ENCODE peak calls at places on chromosomes 12 and 14, in seven cellular contexts. C, G, I, Q, F, H and O are unnamed samples.

GRCh38 chr12:97312570-97313135 is 150.0 kb upstream of the RMST start:
- DNase-seq in C (no peak), G (no peak), I (no peak), Q (no peak), F (no peak), H (no peak), O (no peak)

GRCh38 chr14:105917933-105918436 is 391.6 kb downstream of the TMEM121 start:
- DNase-seq in C (no peak), G (no peak), I (peak), Q (peak), F (no peak), H (no peak), O (no peak)

GRCh38 chr14:77319416-77319815 is 1.3 kb downstream of the POMT2 start:
- DNase-seq in C (no peak), G (no peak), I (no peak), Q (no peak), F (no peak), H (no peak), O (no peak)

GRCh38 chr14:93133476-93133875 is 17.8 kb upstream of the ITPK1 start:
- DNase-seq in C (peak), G (no peak), I (no peak), Q (peak), F (peak), H (peak), O (no peak)

GRCh38 chr14:72045271-72045670 is 113.0 kb downstream of the RGS6 start:
- DNase-seq in C (no peak), G (no peak), I (no peak), Q (no peak), F (no peak), H (no peak), O (no peak)

GRCh38 chr12:26614217-26614616 is 218.8 kb downstream of the ITPR2 start:
- DNase-seq in C (peak), G (no peak), I (peak), Q (no peak), F (no peak), H (peak), O (peak)

GRCh38 chr12:122161682-122162081 is 12.3 kb downstream of the IL31 start:
- DNase-seq in C (no peak), G (no peak), I (peak), Q (no peak), F (no peak), H (no peak), O (peak)

GRCh38 chr12:93200291-93200917 is 177.3 kb upstream of the NUDT4 start:
- DNase-seq in C (peak), G (no peak), I (peak), Q (no peak), F (no peak), H (no peak), O (peak)

GRCh38 chr14:93716410-93717221 is 71.7 kb downstream of the PRIMA1 start:
- DNase-seq in C (no peak), G (no peak), I (no peak), Q (no peak), F (no peak), H (peak), O (no peak)

GRCh38 chr12:3463927-3464326 is 27.1 kb upstream of the PRMT8 start:
- DNase-seq in C (no peak), G (no peak), I (no peak), Q (no peak), F (no peak), H (no peak), O (no peak)

GRCh38 chr12:57005980-57006808 is at the start of gene ZBTB39:
- DNase-seq in C (peak), G (no peak), I (peak), Q (peak), F (no peak), H (peak), O (peak)

GRCh38 chr14:89660183-89660582 is 243.2 kb upstream of the FOXN3 start:
- DNase-seq in C (peak), G (no peak), I (no peak), Q (no peak), F (no peak), H (no peak), O (no peak)

GRCh38 chr12:64491718-64492117 is 39.8 kb downstream of the TBK1 start:
- DNase-seq in C (no peak), G (no peak), I (no peak), Q (no peak), F (no peak), H (no peak), O (no peak)

GRCh38 chr12:46504494-46504893 is 131.9 kb upstream of the SLC38A2 start:
- DNase-seq in C (no peak), G (no peak), I (no peak), Q (no peak), F (no peak), H (no peak), O (no peak)

GRCh38 chr12:3298603-3299002 is 192.4 kb upstream of the PRMT8 start:
- DNase-seq in C (no peak), G (no peak), I (no peak), Q (no peak), F (no peak), H (no peak), O (no peak)

GRCh38 chr12:91127751-91128150 is 16.5 kb upstream of the LUM start:
- DNase-seq in C (peak), G (no peak), I (no peak), Q (no peak), F (no peak), H (peak), O (no peak)

GRCh38 chr14:19974844-19975243 is 547 bp upstream of the OR4K15 start:
- DNase-seq in C (no peak), G (no peak), I (no peak), Q (no peak), F (no peak), H (no peak), O (peak)

GRCh38 chr14:106044949-106045596 is 518.7 kb downstream of the TMEM121 start:
- DNase-seq in C (peak), G (no peak), I (peak), Q (peak), F (no peak), H (peak), O (peak)

GRCh38 chr12:92745874-92746553 is 43.2 kb downstream of the PLEKHG7 start:
- DNase-seq in C (peak), G (no peak), I (no peak), Q (peak), F (peak), H (peak), O (no peak)

GRCh38 chr12:100326208-100326607 is 30.7 kb upstream of the SLC17A8 start:
- DNase-seq in C (no peak), G (no peak), I (no peak), Q (no peak), F (no peak), H (no peak), O (no peak)

GRCh38 chr12:118680361-118680963 is 300.9 kb upstream of the SRRM4 start:
- DNase-seq in C (no peak), G (no peak), I (no peak), Q (no peak), F (no peak), H (peak), O (no peak)

GRCh38 chr14:22748691-22749090 is 17.8 kb upstream of the OXA1L start:
- DNase-seq in C (no peak), G (no peak), I (peak), Q (no peak), F (no peak), H (no peak), O (no peak)

GRCh38 chr14:20440882-20441281 is 4.9 kb upstream of the KLHL33 start:
- DNase-seq in C (peak), G (no peak), I (no peak), Q (no peak), F (no peak), H (no peak), O (peak)

GRCh38 chr12:9363145-9363544 is 154.9 kb upstream of the PZP start:
- DNase-seq in C (no peak), G (no peak), I (peak), Q (no peak), F (no peak), H (no peak), O (peak)

GRCh38 chr12:87020071-87020470 is 763.9 kb upstream of the MGAT4C start:
- DNase-seq in C (no peak), G (no peak), I (no peak), Q (no peak), F (no peak), H (no peak), O (no peak)

GRCh38 chr12:11719678-11720099 is 70.2 kb downstream of the ETV6 start:
- DNase-seq in C (peak), G (no peak), I (no peak), Q (peak), F (no peak), H (no peak), O (peak)

GRCh38 chr12:27733052-27733656 is 22.5 kb downstream of the MRPS35 start:
- DNase-seq in C (peak), G (no peak), I (peak), Q (no peak), F (no peak), H (no peak), O (peak)

GRCh38 chr12:9253464-9253863 is 45.3 kb upstream of the PZP start:
- DNase-seq in C (no peak), G (no peak), I (no peak), Q (no peak), F (no peak), H (no peak), O (no peak)

GRCh38 chr12:102543494-102543893 is 63.1 kb upstream of the IGF1 start:
- DNase-seq in C (no peak), G (no peak), I (peak), Q (no peak), F (no peak), H (no peak), O (peak)
- TF ChIP-seq CTCF in C (peak), G (no peak), I (peak), Q (no peak), F (peak), H (no peak), O (no peak)

GRCh38 chr12:32171211-32171610 is 64.6 kb downstream of the BICD1 start:
- DNase-seq in C (no peak), G (no peak), I (no peak), Q (no peak), F (no peak), H (no peak), O (no peak)

GRCh38 chr12:32166510-32166909 is 59.9 kb downstream of the BICD1 start:
- DNase-seq in C (no peak), G (no peak), I (no peak), Q (no peak), F (no peak), H (no peak), O (no peak)

GRCh38 chr12:32170437-32170998 is 63.9 kb downstream of the BICD1 start:
- DNase-seq in C (no peak), G (no peak), I (no peak), Q (no peak), F (no peak), H (no peak), O (no peak)
- TF ChIP-seq CTCF in C (no peak), G (no peak), I (no peak), Q (no peak), F (no peak), H (no peak), O (no peak)

DNA sequence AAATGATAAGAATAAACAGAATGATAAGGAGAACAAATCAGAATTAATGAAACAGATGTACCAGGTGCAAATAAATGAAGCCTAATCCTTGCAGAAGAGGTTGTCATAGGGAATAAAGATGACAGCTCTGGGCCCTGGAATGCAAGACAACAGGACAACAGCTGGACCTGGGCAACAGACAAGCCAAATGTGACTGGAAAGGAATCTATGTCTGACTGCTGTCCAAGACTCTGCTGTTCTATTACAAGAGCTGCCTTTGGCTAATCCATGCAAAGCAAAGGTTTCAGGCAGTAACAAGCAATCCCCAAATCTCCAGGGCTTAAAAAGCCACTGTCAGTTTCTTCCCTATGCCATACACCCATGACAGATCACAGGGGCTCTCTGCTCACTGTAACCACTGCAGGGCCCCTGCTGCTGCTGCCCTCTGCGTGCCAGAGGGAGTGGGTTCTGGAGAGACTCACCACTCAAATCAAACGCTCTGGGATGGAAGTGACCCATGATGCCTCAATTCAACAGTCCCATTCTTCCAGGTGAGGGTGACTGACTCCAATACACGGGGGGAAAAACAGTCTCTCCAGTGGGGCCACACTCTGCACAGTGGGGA is 218.9 kb upstream of the SFSWAP start:
- DNase-seq in C (no peak), G (no peak), I (no peak), Q (no peak), F (no peak), H (no peak), O (no peak)
- TF ChIP-seq CTCF in C (no peak), G (no peak), I (no peak), Q (no peak), F (no peak), H (no peak), O (no peak)

DNA sequence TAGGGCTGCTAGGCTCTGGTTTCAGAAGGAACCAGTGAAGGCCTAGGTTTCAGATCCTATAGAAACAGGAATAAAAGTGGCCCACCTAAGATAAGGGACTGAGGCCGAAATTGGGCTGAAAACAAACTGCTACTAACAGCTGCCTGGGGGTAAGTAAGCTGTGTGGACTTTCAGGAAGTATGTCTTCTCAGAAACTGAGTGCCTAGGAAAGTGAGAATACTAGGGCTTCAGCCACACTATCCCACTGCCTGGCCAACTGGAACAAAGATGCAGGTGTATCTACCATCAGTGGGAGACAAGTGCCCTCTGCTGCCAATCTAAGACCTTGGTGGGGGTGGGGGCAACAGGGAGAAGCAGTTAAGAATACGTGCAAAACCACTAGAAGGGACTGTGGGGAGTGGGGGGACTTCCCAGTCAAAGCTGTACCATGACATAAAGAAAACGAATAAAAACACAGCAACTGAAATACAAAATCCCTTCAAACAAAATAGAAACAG is 82.5 kb downstream of the MED13L start:
- DNase-seq in C (no peak), G (no peak), I (peak), Q (no peak), F (no peak), H (no peak), O (peak)
- TF ChIP-seq CTCF in C (no peak), G (no peak), I (no peak), Q (no peak), F (no peak), H (no peak), O (peak)

DNA sequence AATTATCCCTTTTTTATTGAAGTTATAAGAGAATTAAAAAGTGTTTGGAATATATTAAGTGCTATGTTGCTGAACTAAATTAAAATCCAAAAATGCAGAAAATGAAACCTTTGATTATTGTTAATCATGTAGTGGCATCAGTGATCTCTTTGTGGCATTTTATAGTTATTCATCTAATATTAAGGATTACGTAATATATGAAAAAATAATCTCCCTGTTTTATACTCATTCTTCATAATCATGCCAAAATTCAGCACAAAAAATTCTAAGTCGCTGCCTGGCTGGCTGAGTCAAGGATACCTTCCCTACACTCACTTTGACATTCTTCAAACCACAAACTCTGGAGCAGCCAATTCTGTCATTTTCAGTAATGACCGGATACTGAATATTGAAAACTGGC is 63.7 kb downstream of the ARL1 start:
- DNase-seq in C (no peak), G (no peak), I (no peak), Q (no peak), F (no peak), H (no peak), O (no peak)
- TF ChIP-seq CTCF in C (no peak), G (no peak), I (no peak), Q (no peak), F (no peak), H (no peak), O (no peak)

DNA sequence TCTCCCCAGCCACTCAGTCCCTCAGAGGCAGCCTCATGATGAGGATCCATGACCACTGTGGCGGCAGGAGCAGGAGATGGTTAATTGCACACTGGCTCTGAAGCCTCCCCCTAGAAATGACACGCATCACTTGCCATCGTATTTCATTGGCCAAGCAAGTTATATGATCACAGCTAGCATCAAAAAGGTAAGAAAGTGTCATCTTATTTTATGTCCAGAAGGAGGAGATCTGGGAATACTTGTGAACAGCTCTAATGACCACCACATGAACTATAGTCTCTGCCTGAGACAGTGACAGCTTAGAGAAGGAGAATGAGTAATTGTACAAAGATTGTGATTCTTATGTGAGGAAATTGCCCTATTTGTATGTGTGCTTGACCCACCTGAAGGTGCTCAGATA is 363.4 kb downstream of the NUAK1 start:
- DNase-seq in C (no peak), G (no peak), I (no peak), Q (no peak), F (peak), H (no peak), O (no peak)
- TF ChIP-seq CTCF in C (no peak), G (no peak), I (no peak), Q (no peak), F (peak), H (no peak), O (no peak)

DNA sequence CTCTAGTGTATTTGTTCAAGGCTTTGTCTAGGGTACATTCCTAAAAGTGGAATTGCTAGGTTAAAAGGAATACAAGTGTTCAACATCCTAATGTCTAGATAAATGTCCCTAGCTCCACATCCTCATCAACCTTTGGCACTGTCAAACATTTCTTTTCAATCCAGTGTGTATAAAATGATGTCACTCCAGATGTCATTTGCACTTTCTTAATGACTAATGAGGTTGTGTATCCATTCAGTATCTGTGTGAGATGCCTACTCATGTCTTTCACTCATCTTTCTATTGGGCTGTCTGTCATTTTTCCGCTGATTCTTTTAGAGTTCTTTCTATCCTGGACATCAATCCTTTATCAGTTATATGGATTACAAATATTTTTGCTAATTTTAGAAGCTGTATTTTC is 43.3 kb downstream of the ARMH4 start:
- DNase-seq in C (no peak), G (no peak), I (no peak), Q (no peak), F (no peak), H (no peak), O (no peak)
- TF ChIP-seq CTCF in C (no peak), G (no peak), I (no peak), Q (no peak), F (no peak), H (no peak), O (no peak)

GRCh38 chr12:53452159-53453077 is 516 bp downstream of the PCBP2 start:
- DNase-seq in C (peak), G (peak), I (peak), Q (peak), F (peak), H (peak), O (peak)
- TF ChIP-seq CTCF in C (no peak), G (peak), I (peak), Q (no peak), F (peak), H (peak), O (peak)

GRCh38 chr14:61694830-61695694 is at the start of gene HIF1A:
- DNase-seq in C (peak), G (peak), I (peak), Q (peak), F (peak), H (peak), O (peak)
- TF ChIP-seq CTCF in C (peak), G (no peak), I (no peak), Q (no peak), F (peak), H (no peak), O (no peak)